ENCODE peak calls at places on chromosomes 2 and 18, in eight cellular contexts. One of them, this sample, is unnamed.

GRCh38 chr2:241195506-241196130 is 7.1 kb downstream of the ANO7 start:
- DNase-seq in SK-N-SH: no peak
- DNase-seq in A549: no peak
- DNase-seq in iPS DF 6.9: no peak
- DNase-seq in prostate gland: no peak
- DNase-seq in fibroblast of mammary gland: no peak
- DNase-seq in lower leg skin: no peak
- DNase-seq in astrocyte of the cerebellum: no peak
- DNase-seq in this sample: peak; percentile 17

GRCh38 chr2:92073815-92074548 is 2797.2 kb upstream of the TEKT4 start:
- DNase-seq in SK-N-SH: peak; percentile 3
- DNase-seq in A549: no peak
- DNase-seq in iPS DF 6.9: no peak
- DNase-seq in prostate gland: no peak
- DNase-seq in fibroblast of mammary gland: no peak
- DNase-seq in lower leg skin: no peak
- DNase-seq in astrocyte of the cerebellum: no peak
- DNase-seq in this sample: no peak

GRCh38 chr2:222715729-222716128 is 44.3 kb downstream of the MOGAT1 start:
- DNase-seq in SK-N-SH: no peak
- DNase-seq in A549: no peak
- DNase-seq in iPS DF 6.9: no peak
- DNase-seq in prostate gland: no peak
- DNase-seq in fibroblast of mammary gland: no peak
- DNase-seq in lower leg skin: no peak
- DNase-seq in astrocyte of the cerebellum: no peak
- DNase-seq in this sample: peak; percentile 41

GRCh38 chr2:200662727-200663126 is 76.9 kb downstream of the AOX1 start:
- DNase-seq in SK-N-SH: no peak
- DNase-seq in A549: peak; percentile 68
- DNase-seq in iPS DF 6.9: no peak
- DNase-seq in prostate gland: no peak
- DNase-seq in fibroblast of mammary gland: peak; percentile 88
- DNase-seq in lower leg skin: no peak
- DNase-seq in astrocyte of the cerebellum: no peak
- DNase-seq in this sample: no peak

GRCh38 chr2:42045956-42046748 is 1.7 kb upstream of the PKDCC start:
- DNase-seq in SK-N-SH: peak; percentile 85
- DNase-seq in A549: no peak
- DNase-seq in iPS DF 6.9: no peak
- DNase-seq in prostate gland: no peak
- DNase-seq in fibroblast of mammary gland: no peak
- DNase-seq in lower leg skin: no peak
- DNase-seq in astrocyte of the cerebellum: no peak
- DNase-seq in this sample: no peak

GRCh38 chr2:198238429-198238828 is 434.0 kb downstream of the PLCL1 start:
- DNase-seq in SK-N-SH: no peak
- DNase-seq in A549: no peak
- DNase-seq in iPS DF 6.9: no peak
- DNase-seq in prostate gland: no peak
- DNase-seq in fibroblast of mammary gland: no peak
- DNase-seq in lower leg skin: no peak
- DNase-seq in astrocyte of the cerebellum: no peak
- DNase-seq in this sample: no peak

GRCh38 chr2:203534486-203535077 is 519 bp downstream of the RAPH1 start:
- DNase-seq in SK-N-SH: peak; percentile 87
- DNase-seq in A549: peak; percentile 9
- DNase-seq in iPS DF 6.9: no peak
- DNase-seq in prostate gland: peak; percentile 19
- DNase-seq in fibroblast of mammary gland: no peak
- DNase-seq in lower leg skin: peak; percentile 21
- DNase-seq in astrocyte of the cerebellum: no peak
- DNase-seq in this sample: no peak

GRCh38 chr2:17719562-17720371 is 33.8 kb downstream of the SMC6 start:
- DNase-seq in SK-N-SH: peak; percentile 24
- DNase-seq in A549: peak; percentile 38
- DNase-seq in iPS DF 6.9: no peak
- DNase-seq in prostate gland: no peak
- DNase-seq in fibroblast of mammary gland: peak; percentile 21
- DNase-seq in lower leg skin: no peak
- DNase-seq in astrocyte of the cerebellum: no peak
- DNase-seq in this sample: no peak

GRCh38 chr2:240033330-240033678 is 3.1 kb upstream of the OR6B2 start:
- DNase-seq in SK-N-SH: no peak
- DNase-seq in A549: no peak
- DNase-seq in iPS DF 6.9: no peak
- DNase-seq in prostate gland: no peak
- DNase-seq in fibroblast of mammary gland: no peak
- DNase-seq in lower leg skin: no peak
- DNase-seq in astrocyte of the cerebellum: no peak
- DNase-seq in this sample: no peak

GRCh38 chr2:3519255-3520190 is at the start of gene ADI1:
- DNase-seq in SK-N-SH: peak; percentile 90
- DNase-seq in A549: peak; percentile 90
- DNase-seq in iPS DF 6.9: no peak
- DNase-seq in prostate gland: peak; percentile 75
- DNase-seq in fibroblast of mammary gland: peak; percentile 63
- DNase-seq in lower leg skin: peak; percentile 65
- DNase-seq in astrocyte of the cerebellum: peak; percentile 12
- DNase-seq in this sample: peak; percentile 91

GRCh38 chr2:13401312-13401711 is 684.6 kb downstream of the TRIB2 start:
- DNase-seq in SK-N-SH: no peak
- DNase-seq in A549: no peak
- DNase-seq in iPS DF 6.9: no peak
- DNase-seq in prostate gland: no peak
- DNase-seq in fibroblast of mammary gland: no peak
- DNase-seq in lower leg skin: no peak
- DNase-seq in astrocyte of the cerebellum: no peak
- DNase-seq in this sample: no peak

GRCh38 chr2:236803621-236804020 is 234.0 kb downstream of the ACKR3 start:
- DNase-seq in SK-N-SH: no peak
- DNase-seq in A549: no peak
- DNase-seq in iPS DF 6.9: no peak
- DNase-seq in prostate gland: no peak
- DNase-seq in fibroblast of mammary gland: no peak
- DNase-seq in lower leg skin: no peak
- DNase-seq in astrocyte of the cerebellum: no peak
- DNase-seq in this sample: no peak

GRCh38 chr18:57107141-57107832 is 39.6 kb upstream of the BOD1L2 start:
- DNase-seq in SK-N-SH: no peak
- DNase-seq in A549: no peak
- DNase-seq in iPS DF 6.9: no peak
- DNase-seq in prostate gland: no peak
- DNase-seq in fibroblast of mammary gland: peak; percentile 17
- DNase-seq in lower leg skin: no peak
- DNase-seq in astrocyte of the cerebellum: peak; percentile 11
- DNase-seq in this sample: peak; percentile 9

GRCh38 chr18:45658756-45659155 is 43.5 kb downstream of the SLC14A2 start:
- DNase-seq in SK-N-SH: no peak
- DNase-seq in A549: no peak
- DNase-seq in iPS DF 6.9: no peak
- DNase-seq in prostate gland: no peak
- DNase-seq in fibroblast of mammary gland: peak; percentile 78
- DNase-seq in lower leg skin: no peak
- DNase-seq in astrocyte of the cerebellum: no peak
- DNase-seq in this sample: no peak

GRCh38 chr18:13452448-13452811 is 233.9 kb downstream of the LDLRAD4 start:
- DNase-seq in SK-N-SH: no peak
- DNase-seq in A549: peak; percentile 31
- DNase-seq in iPS DF 6.9: no peak
- DNase-seq in prostate gland: no peak
- DNase-seq in fibroblast of mammary gland: peak; percentile 28
- DNase-seq in lower leg skin: peak; percentile 55
- DNase-seq in astrocyte of the cerebellum: peak; percentile 63
- DNase-seq in this sample: no peak

GRCh38 chr2:233828546-233829192 is 25.7 kb downstream of the HJURP start:
- DNase-seq in SK-N-SH: no peak
- DNase-seq in A549: no peak
- DNase-seq in iPS DF 6.9: no peak
- DNase-seq in prostate gland: no peak
- DNase-seq in fibroblast of mammary gland: no peak
- DNase-seq in lower leg skin: no peak
- DNase-seq in astrocyte of the cerebellum: no peak
- DNase-seq in this sample: no peak

GRCh38 chr2:220077488-220077887 is 450.1 kb downstream of the SLC4A3 start:
- DNase-seq in SK-N-SH: no peak
- DNase-seq in A549: peak; percentile 54
- DNase-seq in iPS DF 6.9: no peak
- DNase-seq in prostate gland: no peak
- DNase-seq in fibroblast of mammary gland: peak; percentile 96
- DNase-seq in lower leg skin: no peak
- DNase-seq in astrocyte of the cerebellum: peak; percentile 28
- DNase-seq in this sample: no peak

GRCh38 chr2:12126325-12126724 is 379.9 kb downstream of the LPIN1 start:
- DNase-seq in SK-N-SH: no peak
- DNase-seq in A549: no peak
- DNase-seq in iPS DF 6.9: no peak
- DNase-seq in prostate gland: no peak
- DNase-seq in fibroblast of mammary gland: no peak
- DNase-seq in lower leg skin: no peak
- DNase-seq in astrocyte of the cerebellum: no peak
- DNase-seq in this sample: no peak

DNA sequence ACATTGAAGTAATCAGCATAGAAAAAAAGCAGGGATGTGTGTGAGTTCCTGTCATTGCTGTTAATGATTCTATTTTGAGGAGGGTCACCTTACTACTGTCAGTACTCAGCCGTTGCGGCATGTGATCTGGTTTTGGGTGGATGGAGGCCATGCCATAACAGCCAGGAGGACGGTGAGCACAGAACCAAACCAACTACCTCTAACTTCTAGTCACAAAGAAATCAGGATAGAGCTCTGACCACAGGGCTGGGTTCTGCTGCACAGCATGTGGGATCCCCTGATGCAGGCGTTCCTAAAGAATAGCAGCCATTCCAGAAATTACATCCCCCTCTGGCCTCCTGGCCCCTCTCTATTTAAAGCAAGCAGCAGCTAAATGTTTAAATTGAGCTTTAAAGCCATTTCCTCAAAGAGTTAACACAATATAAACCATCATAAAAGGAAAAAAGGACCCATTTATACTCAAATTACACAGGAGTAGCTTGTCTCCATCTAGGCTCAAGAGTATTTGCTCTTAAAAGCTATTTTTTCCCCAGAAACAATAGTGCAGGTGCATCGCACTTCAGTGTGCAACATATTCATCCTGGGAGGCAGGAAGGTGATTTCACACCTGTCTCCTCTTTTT is 786.4 kb downstream of the RNF144A start:
- DNase-seq in SK-N-SH: no peak
- DNase-seq in A549: no peak
- DNase-seq in iPS DF 6.9: peak; percentile 71
- DNase-seq in prostate gland: no peak
- DNase-seq in fibroblast of mammary gland: no peak
- DNase-seq in lower leg skin: no peak
- DNase-seq in astrocyte of the cerebellum: no peak
- DNase-seq in this sample: no peak
- H3K4me3 ChIP-seq in SK-N-SH: no peak overlapping the region
- H3K4me3 ChIP-seq in A549: no peak overlapping the region
- H3K4me3 ChIP-seq in iPS DF 6.9: no peak overlapping the region
- H3K4me3 ChIP-seq in prostate gland: no peak overlapping the region
- H3K4me3 ChIP-seq in fibroblast of mammary gland: no peak overlapping the region
- H3K4me3 ChIP-seq in lower leg skin: no peak overlapping the region
- H3K4me3 ChIP-seq in astrocyte of the cerebellum: no peak overlapping the region
- H3K4me3 ChIP-seq in this sample: no peak overlapping the region

GRCh38 chr2:195984951-195985726 is 83.5 kb downstream of the DNAH7 start:
- DNase-seq in SK-N-SH: no peak
- DNase-seq in A549: no peak
- DNase-seq in iPS DF 6.9: no peak
- DNase-seq in prostate gland: no peak
- DNase-seq in fibroblast of mammary gland: peak; percentile 6
- DNase-seq in lower leg skin: no peak
- DNase-seq in astrocyte of the cerebellum: peak; percentile 59
- DNase-seq in this sample: no peak

DNA sequence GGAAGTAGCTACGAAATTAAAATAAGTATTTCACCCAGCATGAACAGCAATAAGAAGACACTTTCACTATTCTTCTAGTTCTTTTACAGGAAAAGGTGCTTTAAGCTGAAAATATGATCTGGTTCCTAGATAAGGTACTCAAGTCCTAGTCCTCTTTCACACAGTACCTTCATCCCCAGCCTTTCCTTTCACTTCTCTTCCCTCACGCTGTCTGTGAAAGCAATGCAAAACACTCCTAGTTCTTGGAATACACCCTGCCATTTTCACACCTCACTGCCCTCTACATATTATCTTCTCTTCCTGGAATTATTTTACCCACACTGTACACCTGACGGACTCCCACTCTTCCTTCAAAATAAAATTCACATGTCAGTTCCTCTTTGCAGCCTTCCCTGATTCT is 82.9 kb downstream of the DNAH7 start:
- DNase-seq in SK-N-SH: no peak
- DNase-seq in A549: no peak
- DNase-seq in iPS DF 6.9: no peak
- DNase-seq in prostate gland: no peak
- DNase-seq in fibroblast of mammary gland: no peak
- DNase-seq in lower leg skin: no peak
- DNase-seq in astrocyte of the cerebellum: no peak
- DNase-seq in this sample: no peak
- H3K4me3 ChIP-seq in SK-N-SH: no peak overlapping the region
- H3K4me3 ChIP-seq in A549: no peak overlapping the region
- H3K4me3 ChIP-seq in iPS DF 6.9: no peak overlapping the region
- H3K4me3 ChIP-seq in prostate gland: no peak overlapping the region
- H3K4me3 ChIP-seq in fibroblast of mammary gland: no peak overlapping the region
- H3K4me3 ChIP-seq in lower leg skin: no peak overlapping the region
- H3K4me3 ChIP-seq in astrocyte of the cerebellum: no peak overlapping the region
- H3K4me3 ChIP-seq in this sample: no peak overlapping the region

DNA sequence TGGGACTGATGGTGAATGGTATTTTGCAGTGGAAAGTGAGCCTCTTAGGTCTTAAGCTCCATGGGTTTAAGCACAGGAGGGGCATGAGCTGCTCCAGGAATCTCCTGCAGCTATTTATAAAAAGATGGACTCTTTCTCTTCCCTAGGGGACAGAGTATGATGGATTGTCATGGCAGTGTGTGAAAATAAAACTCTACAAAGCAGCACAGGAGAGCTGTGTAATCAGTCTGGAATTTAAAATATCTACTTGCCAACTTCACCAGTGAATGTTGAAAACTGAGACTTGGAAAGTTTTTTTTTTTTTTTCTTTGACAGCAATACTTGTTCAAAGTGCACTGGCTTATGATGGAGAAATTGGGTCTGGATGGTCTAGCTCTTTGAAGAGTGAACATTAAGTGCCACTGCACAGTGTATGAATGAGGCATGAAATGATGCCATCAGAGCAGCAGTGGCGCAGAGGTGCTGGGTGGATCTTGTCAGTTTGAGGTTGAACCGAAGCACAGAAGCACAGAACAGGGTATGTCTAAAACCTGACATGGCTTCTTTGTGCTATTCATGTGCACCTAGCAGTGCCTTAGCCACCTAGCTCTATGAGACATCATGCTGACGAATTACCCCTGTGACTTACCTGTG is 245.4 kb downstream of the PTPRM start:
- DNase-seq in SK-N-SH: no peak
- DNase-seq in A549: peak; percentile 53
- DNase-seq in iPS DF 6.9: no peak
- DNase-seq in prostate gland: no peak
- DNase-seq in fibroblast of mammary gland: peak; percentile 74
- DNase-seq in lower leg skin: no peak
- DNase-seq in astrocyte of the cerebellum: peak; percentile 83
- DNase-seq in this sample: no peak
- H3K4me3 ChIP-seq in SK-N-SH: no peak overlapping the region
- H3K4me3 ChIP-seq in A549: no peak overlapping the region
- H3K4me3 ChIP-seq in iPS DF 6.9: no peak overlapping the region
- H3K4me3 ChIP-seq in prostate gland: no peak overlapping the region
- H3K4me3 ChIP-seq in fibroblast of mammary gland: no peak overlapping the region
- H3K4me3 ChIP-seq in lower leg skin: no peak overlapping the region
- H3K4me3 ChIP-seq in astrocyte of the cerebellum: no peak overlapping the region
- H3K4me3 ChIP-seq in this sample: no peak overlapping the region

GRCh38 chr2:217789003-217789735 is 213.6 kb downstream of the TNS1 start:
- DNase-seq in SK-N-SH: peak; percentile 83
- DNase-seq in A549: peak; percentile 55
- DNase-seq in iPS DF 6.9: peak; percentile 50
- DNase-seq in prostate gland: peak; percentile 71
- DNase-seq in fibroblast of mammary gland: peak; percentile 65
- DNase-seq in lower leg skin: peak; percentile 77
- DNase-seq in astrocyte of the cerebellum: peak; percentile 35
- DNase-seq in this sample: peak; percentile 86
- H3K4me3 ChIP-seq in SK-N-SH: peak overlapping the region; percentile 54
- H3K4me3 ChIP-seq in A549: no peak overlapping the region
- H3K4me3 ChIP-seq in iPS DF 6.9: no peak overlapping the region
- H3K4me3 ChIP-seq in prostate gland: no peak overlapping the region
- H3K4me3 ChIP-seq in fibroblast of mammary gland: no peak overlapping the region
- H3K4me3 ChIP-seq in lower leg skin: no peak overlapping the region
- H3K4me3 ChIP-seq in astrocyte of the cerebellum: no peak overlapping the region
- H3K4me3 ChIP-seq in this sample: no peak overlapping the region